ENCODE peak calls at places on chromosomes 3 and 15, in six cellular contexts. J is NCI-H2029 treated with DMSO at 0.1 percent for 48 hours; B is CD4-positive, alpha-beta T cell; R is endothelial cell; Z is stimulated activated naive CD8-positive, alpha-beta T cell treated with anti-CD3 and anti-CD28 coated beads, Interleukin-15, Interleukin-2, amounts not matched to agents 100 U/mL and 50 U/mL, for 24 hours; S is right lobe of liver. W is an unnamed sample.

GRCh38 chr3:9690451-9691450 is 12.9 kb upstream of the CPNE9 start:
- DNase-seq in J (no peak), S (no peak), B (no peak), Z (peak; percentile 7), R (no peak), W (no peak)

GRCh38 chr3:4533489-4534443 is 40.6 kb downstream of the ITPR1 start:
- DNase-seq in R (peak; percentile 62), S (peak; percentile 54), J (no peak), B (no peak), Z (no peak), W (no peak)

GRCh38 chr15:88701561-88702095 is 62.8 kb downstream of the ISG20 start:
- DNase-seq in B (no peak), J (no peak), R (peak; percentile 46), Z (peak; percentile 15), S (no peak), W (no peak)

GRCh38 chr3:51622402-51622801 is 48.6 kb upstream of the TEX264 start:
- DNase-seq in S (no peak), Z (no peak), B (no peak), J (no peak), R (no peak), W (no peak)

GRCh38 chr15:65902373-65902772 is 33.1 kb downstream of the RAB11A start:
- DNase-seq in J (no peak), S (peak; percentile 31), R (no peak), B (no peak), Z (peak; percentile 17), W (peak; percentile 57)

GRCh38 chr3:14913926-14914776 is 33.2 kb upstream of the NR2C2 start:
- DNase-seq in J (no peak), Z (no peak), R (no peak), B (no peak), S (no peak), W (no peak)

GRCh38 chr3:42185044-42185443 is 80.9 kb downstream of the CCK start:
- DNase-seq in R (no peak), J (no peak), B (no peak), S (no peak), Z (no peak), W (no peak)

GRCh38 chr3:31210068-31210650 is 315.7 kb upstream of the GADL1 start:
- DNase-seq in B (no peak), S (no peak), R (no peak), Z (no peak), J (no peak), W (no peak)

GRCh38 chr3:195150194-195151118 is 120.5 kb downstream of the XXYLT1 start:
- DNase-seq in J (peak; percentile 84), R (peak; percentile 73), S (peak; percentile 56), Z (peak; percentile 42), B (peak; percentile 6), W (peak; percentile 97)

W was measured in DMS153.